ENCODE peak calls at places on chromosomes 2 and 18, in seven cellular contexts. C, N, W, M, Q, P and K are unnamed samples.

GRCh38 chr2:124024491-124025348 is at the start of gene CNTNAP5:
- DNase-seq in M (peak; percentile 23), N (no peak), C (peak; percentile 69), P (peak; percentile 73), Q (peak; percentile 41), W (peak; percentile 72), K (no peak)

GRCh38 chr2:1721706-1722483 is 22.4 kb downstream of the PXDN start:
- DNase-seq in M (no peak), W (no peak), C (no peak), Q (peak; percentile 99), N (no peak), P (no peak), K (no peak)

GRCh38 chr18:12362473-12363174 is 14.4 kb downstream of the AFG3L2 start:
- DNase-seq in C (no peak), M (no peak), Q (no peak), W (no peak), N (no peak), P (no peak), K (no peak)

GRCh38 chr2:145158051-145158586 is 638.2 kb upstream of the ZEB2 start:
- DNase-seq in N (no peak), P (peak; percentile 84), C (peak; percentile 72), M (no peak), W (no peak), Q (no peak), K (no peak)

GRCh38 chr18:12766986-12767433 is 64.2 kb downstream of the PSMG2 start:
- DNase-seq in M (no peak), N (no peak), W (no peak), P (no peak), Q (no peak), C (no peak), K (no peak)

GRCh38 chr2:7427293-7428060 is 510.3 kb downstream of the RNF144A start:
- DNase-seq in Q (peak; percentile 57), W (peak; percentile 47), N (peak; percentile 10), M (no peak), P (no peak), C (no peak), K (no peak)

GRCh38 chr2:48529189-48529588 is 765 bp upstream of the STON1 start:
- DNase-seq in Q (no peak), M (no peak), P (no peak), N (no peak), W (no peak), C (no peak), K (no peak)

GRCh38 chr2:163469561-163469962 is 266.2 kb downstream of the FIGN start:
- DNase-seq in Q (peak; percentile 16), P (no peak), C (no peak), W (no peak), N (no peak), M (no peak), K (no peak)

GRCh38 chr2:165825041-165825440 is 31.0 kb upstream of the GALNT3 start:
- DNase-seq in W (peak; percentile 81), Q (peak; percentile 35), N (no peak), P (no peak), M (no peak), C (no peak), K (no peak)

GRCh38 chr2:105156166-105156565 is 85.4 kb upstream of the GPR45 start:
- DNase-seq in W (no peak), N (no peak), C (no peak), P (no peak), M (no peak), Q (no peak), K (no peak)

GRCh38 chr18:35938562-35938961 is 33.9 kb upstream of the RMP24 start:
- DNase-seq in W (no peak), N (no peak), Q (peak; percentile 27), P (no peak), M (no peak), C (no peak), K (no peak)

GRCh38 chr2:25052948-25053477 is 11.1 kb downstream of the EFR3B start:
- DNase-seq in N (no peak), P (no peak), M (no peak), W (no peak), Q (no peak), C (no peak), K (no peak)

GRCh38 chr2:31877008-31877407 is 133.8 kb downstream of the MEMO1 start:
- DNase-seq in C (no peak), P (no peak), N (no peak), W (no peak), Q (no peak), M (no peak), K (no peak)

GRCh38 chr2:113716291-113716690 is 40.2 kb downstream of the SLC35F5 start:
- DNase-seq in Q (no peak), M (no peak), W (no peak), C (no peak), P (no peak), N (no peak), K (no peak)

GRCh38 chr2:6639870-6640639 is 225.7 kb downstream of the CMPK2 start:
- DNase-seq in N (no peak), C (no peak), P (no peak), Q (no peak), W (no peak), M (no peak), K (no peak)

GRCh38 chr2:221635949-221636348 is 63.8 kb upstream of the EPHA4 start:
- DNase-seq in M (no peak), W (peak; percentile 19), C (no peak), Q (peak; percentile 63), P (no peak), N (no peak), K (no peak)

GRCh38 chr2:23238011-23238657 is 146.8 kb upstream of the KLHL29 start:
- DNase-seq in N (no peak), W (no peak), C (no peak), M (no peak), Q (no peak), P (no peak), K (no peak)

GRCh38 chr2:8511868-8512612 is 169.8 kb upstream of the ID2 start:
- DNase-seq in N (no peak), C (no peak), M (no peak), P (peak; percentile 10), Q (peak; percentile 83), W (no peak), K (no peak)

GRCh38 chr2:188664391-188664790 is 309.8 kb upstream of the COL3A1 start:
- DNase-seq in P (no peak), M (no peak), C (no peak), Q (no peak), N (no peak), W (no peak), K (no peak)

GRCh38 chr2:32484907-32485306 is 128.1 kb downstream of the BIRC6 start:
- DNase-seq in W (no peak), C (no peak), M (no peak), N (no peak), P (no peak), Q (peak; percentile 85), K (no peak)

GRCh38 chr18:59249186-59249774 is 24.0 kb downstream of the RAX start:
- DNase-seq in Q (peak; percentile 70), W (peak; percentile 84), N (no peak), C (no peak), M (peak; percentile 44), P (no peak), K (no peak)

GRCh38 chr2:35960596-35960995 is 395.0 kb upstream of the CRIM1 start:
- DNase-seq in M (no peak), W (no peak), P (no peak), C (no peak), N (no peak), Q (no peak), K (no peak)

GRCh38 chr2:69831354-69831905 is 2.0 kb downstream of the GMCL1 start:
- DNase-seq in N (no peak), C (no peak), Q (peak; percentile 38), M (no peak), P (no peak), W (no peak), K (no peak)

GRCh38 chr2:28681216-28681981 is 70.2 kb upstream of the PPP1CB start:
- DNase-seq in P (peak; percentile 53), M (peak; percentile 68), C (no peak), Q (peak; percentile 93), W (no peak), N (peak; percentile 54), K (peak; percentile 33)

GRCh38 chr2:105597831-105598293 is 146.8 kb upstream of the NCK2 start:
- DNase-seq in P (no peak), W (no peak), Q (peak; percentile 33), M (no peak), N (no peak), C (no peak), K (no peak)

GRCh38 chr2:108396845-108397244 is 19.1 kb downstream of the SULT1C4 start:
- DNase-seq in W (no peak), Q (no peak), P (no peak), N (no peak), M (no peak), C (no peak), K (no peak)

GRCh38 chr2:29848566-29849310 is 72.6 kb downstream of the ALK start:
- DNase-seq in Q (no peak), P (no peak), W (no peak), N (no peak), C (no peak), M (no peak), K (no peak)

GRCh38 chr2:207143474-207144190 is 22.1 kb downstream of the KLF7 start:
- DNase-seq in Q (peak; percentile 54), N (peak; percentile 30), W (no peak), P (peak; percentile 86), C (peak; percentile 82), M (peak; percentile 75), K (peak; percentile 66)

GRCh38 chr2:36769106-36769505 is 72.6 kb downstream of the VIT start:
- DNase-seq in Q (no peak), N (no peak), W (no peak), P (no peak), M (no peak), C (no peak), K (no peak)

GRCh38 chr2:71358931-71359671 is 27.5 kb downstream of the ZNF638 start:
- DNase-seq in Q (peak; percentile 60), C (no peak), M (no peak), P (no peak), N (no peak), W (no peak), K (no peak)

GRCh38 chr2:168350380-168350779 is 103.0 kb upstream of the STK39 start:
- DNase-seq in N (no peak), M (no peak), P (no peak), W (peak; percentile 25), Q (peak; percentile 41), C (no peak), K (no peak)